ENCODE peak calls at places on chromosomes 4 and X, in four cellular contexts. One of them, this sample, is unnamed.
A peak's percentile ranks its signal among the peaks of the same experiment; 100 is the strongest.

GRCh38 chrX:146278381-146278780 is 460.8 kb downstream of the SLITRK2 start:
- DNase-seq in A549: no peak
- DNase-seq in K562: no peak
- DNase-seq in HepG2: no peak
- DNase-seq in this sample: no peak

GRCh38 chr4:89549907-89550306 is 242.3 kb upstream of the GPRIN3 start:
- DNase-seq in A549: no peak
- DNase-seq in K562: no peak
- DNase-seq in HepG2: no peak
- DNase-seq in this sample: no peak

GRCh38 chrX:42797646-42798045 is 19.7 kb upstream of the PPP1R2C start:
- DNase-seq in A549: peak; percentile 22
- DNase-seq in K562: no peak
- DNase-seq in HepG2: no peak
- DNase-seq in this sample: no peak

GRCh38 chrX:38800981-38801845 is at the start of gene MID1IP1:
- DNase-seq in A549: peak; percentile 93
- DNase-seq in K562: peak; percentile 96
- DNase-seq in HepG2: peak; percentile 81
- DNase-seq in this sample: peak; percentile 85

GRCh38 chr4:3225946-3226345 is 23.0 kb upstream of the MSANTD1 start:
- DNase-seq in A549: no peak
- DNase-seq in K562: no peak
- DNase-seq in HepG2: no peak
- DNase-seq in this sample: no peak

GRCh38 chrX:68432648-68433047 is 647 bp downstream of the OPHN1 start:
- DNase-seq in A549: peak; percentile 18
- DNase-seq in K562: peak; percentile 46
- DNase-seq in HepG2: no peak
- DNase-seq in this sample: no peak

GRCh38 chr4:139483000-139483399 is 29.1 kb downstream of the RAB33B start:
- DNase-seq in A549: no peak
- DNase-seq in K562: no peak
- DNase-seq in HepG2: no peak
- DNase-seq in this sample: no peak

GRCh38 chr4:173333658-173334084 is 487 bp downstream of the HMGB2 start:
- DNase-seq in A549: no peak
- DNase-seq in K562: peak; percentile 60
- DNase-seq in HepG2: peak; percentile 2
- DNase-seq in this sample: peak; percentile 35

GRCh38 chr4:87716350-87717041 is 66.4 kb downstream of the DMP1 start:
- DNase-seq in A549: no peak
- DNase-seq in K562: no peak
- DNase-seq in HepG2: no peak
- DNase-seq in this sample: no peak

GRCh38 chr4:7358100-7358735 is 76.5 kb downstream of the PSAPL1 start:
- DNase-seq in A549: peak; percentile 73
- DNase-seq in K562: no peak
- DNase-seq in HepG2: no peak
- DNase-seq in this sample: no peak

GRCh38 chrX:134004038-134004437 is 18.6 kb upstream of the GPC3 start:
- DNase-seq in A549: no peak
- DNase-seq in K562: no peak
- DNase-seq in HepG2: no peak
- DNase-seq in this sample: no peak

GRCh38 chr4:2402053-2402452 is 16.4 kb downstream of the ZFYVE28 start:
- DNase-seq in A549: peak; percentile 22
- DNase-seq in K562: peak; percentile 89
- DNase-seq in HepG2: peak; percentile 73
- DNase-seq in this sample: peak; percentile 88

GRCh38 chrX:103343105-103343504 is 13.1 kb downstream of the TCEAL7 start:
- DNase-seq in A549: peak; percentile 41
- DNase-seq in K562: peak; percentile 16
- DNase-seq in HepG2: no peak
- DNase-seq in this sample: peak; percentile 27

GRCh38 chr4:165379662-165380061 is 854 bp downstream of the CPE start:
- DNase-seq in A549: no peak
- DNase-seq in K562: no peak
- DNase-seq in HepG2: peak; percentile 32
- DNase-seq in this sample: peak; percentile 37

GRCh38 chr4:70849277-70849676 is 9.6 kb upstream of the GRSF1 start:
- DNase-seq in A549: no peak
- DNase-seq in K562: no peak
- DNase-seq in HepG2: no peak
- DNase-seq in this sample: no peak

GRCh38 chr4:76738081-76738931 is 159.6 kb downstream of the SOWAHB start:
- DNase-seq in A549: no peak
- DNase-seq in K562: no peak
- DNase-seq in HepG2: no peak
- DNase-seq in this sample: no peak
- TF ChIP-seq NR3C1 in A549: no peak
- TF ChIP-seq NR3C1 in K562: no peak
- TF ChIP-seq NR3C1 in HepG2: no peak
- TF ChIP-seq NR3C1 in this sample: no peak

DNA sequence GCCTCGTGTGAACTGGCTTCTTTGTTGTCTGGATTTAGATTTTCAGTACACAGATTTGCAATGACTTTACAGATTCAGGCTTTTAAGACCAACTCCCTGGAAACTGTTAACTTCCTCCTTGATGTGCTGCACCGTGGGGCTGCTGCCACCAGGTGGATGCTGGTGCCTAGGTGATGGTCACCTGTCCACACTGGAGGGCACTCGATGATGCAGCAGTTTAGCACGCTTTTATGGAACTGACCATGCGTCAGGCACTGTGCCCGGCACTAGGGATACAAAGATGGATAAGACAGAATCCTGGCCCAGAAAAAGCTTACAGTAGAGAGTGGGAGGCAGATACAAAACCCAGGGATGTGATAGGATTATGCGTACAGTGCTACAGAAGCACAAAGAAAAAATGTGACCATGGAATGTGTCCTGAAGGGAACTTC is 180.7 kb downstream of the CEP135 start:
- DNase-seq in A549: peak; percentile 48
- DNase-seq in K562: peak; percentile 17
- DNase-seq in HepG2: peak; percentile 56
- DNase-seq in this sample: peak; percentile 66
- TF ChIP-seq USF2 in A549: no peak
- TF ChIP-seq USF2 in K562: no peak
- TF ChIP-seq USF2 in HepG2: no peak
- TF ChIP-seq USF2 in this sample: peak; percentile 38

GRCh38 chr4:149292422-149293055 is 523.1 kb downstream of the IQCM start:
- DNase-seq in A549: no peak
- DNase-seq in K562: no peak
- DNase-seq in HepG2: no peak
- DNase-seq in this sample: no peak
- TF ChIP-seq NR3C1 in A549: no peak
- TF ChIP-seq NR3C1 in K562: no peak
- TF ChIP-seq NR3C1 in HepG2: no peak
- TF ChIP-seq NR3C1 in this sample: no peak

GRCh38 chrX:17917945-17918577 is 57.0 kb upstream of the RAI2 start:
- DNase-seq in A549: no peak
- DNase-seq in K562: no peak
- DNase-seq in HepG2: no peak
- DNase-seq in this sample: no peak
- TF ChIP-seq USF2 in A549: no peak
- TF ChIP-seq USF2 in K562: no peak
- TF ChIP-seq USF2 in HepG2: no peak
- TF ChIP-seq USF2 in this sample: no peak

DNA sequence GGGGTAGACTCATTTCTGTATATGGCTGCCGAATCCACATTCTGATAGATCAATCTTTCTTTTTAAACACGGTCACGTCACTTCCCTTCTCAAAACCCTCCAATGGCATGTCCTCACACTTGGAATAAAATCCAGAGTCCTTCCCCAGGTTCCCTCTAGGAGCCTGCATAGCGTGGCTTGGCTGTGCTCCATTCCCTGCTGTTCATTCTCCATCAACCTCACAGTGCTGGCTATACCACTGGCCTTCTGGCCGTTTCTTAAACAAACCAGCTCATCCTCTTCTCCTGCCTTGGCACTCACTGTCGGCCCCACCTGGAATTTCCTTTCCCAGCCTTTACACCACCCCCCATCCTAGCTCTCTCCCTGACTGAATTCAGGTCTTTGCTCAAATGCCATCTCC is 77.1 kb downstream of the RBM47 start:
- DNase-seq in A549: peak; percentile 55
- DNase-seq in K562: no peak
- DNase-seq in HepG2: no peak
- DNase-seq in this sample: peak; percentile 20
- TF ChIP-seq NR3C1 in A549: no peak
- TF ChIP-seq NR3C1 in K562: no peak
- TF ChIP-seq NR3C1 in HepG2: no peak
- TF ChIP-seq NR3C1 in this sample: no peak

This sample was measured in WTC11.